ENCODE peak calls at places on chromosomes 11 and 22, in eight cellular contexts. T is pancreas, N is sigmoid colon, E is OCI-LY7, F is right atrium auricular region, V is tibial nerve, S is testis, O is uterus. W is an unnamed sample.

GRCh38 chr11:2929880-2930704 is 872 bp upstream of the PHLDA2 start:
- DNase-seq in S (no peak), N (peak; percentile 70), V (no peak), F (no peak), O (no peak), T (peak; percentile 43), E (no peak), W (peak; percentile 73)

GRCh38 chr11:77395460-77396175 is 78.3 kb downstream of the PAK1 start:
- DNase-seq in E (no peak), V (no peak), O (no peak), S (no peak), T (no peak), N (no peak), F (no peak), W (no peak)

GRCh38 chr11:125071408-125071807 is 8.3 kb downstream of the SLC37A2 start:
- DNase-seq in E (no peak), T (no peak), O (no peak), N (peak; percentile 69), V (no peak), S (no peak), F (peak; percentile 58), W (no peak)

GRCh38 chr22:50503475-50504145 is 3.9 kb downstream of the LMF2 start:
- DNase-seq in S (no peak), V (no peak), E (no peak), T (no peak), F (no peak), O (no peak), N (peak; percentile 69), W (no peak)

GRCh38 chr11:134026655-134027343 is 42.1 kb upstream of the JAM3 start:
- DNase-seq in T (no peak), O (no peak), N (no peak), F (no peak), S (no peak), V (no peak), E (no peak), W (no peak)

GRCh38 chr11:90908074-90908473 is 685.2 kb upstream of the CHORDC1 start:
- DNase-seq in E (no peak), T (no peak), N (no peak), V (no peak), S (no peak), O (no peak), F (no peak), W (no peak)

GRCh38 chr11:104858882-104859735 is 39.2 kb downstream of the CASP12 start:
- DNase-seq in N (no peak), E (no peak), V (no peak), T (no peak), O (no peak), F (no peak), S (no peak), W (no peak)

GRCh38 chr22:27962268-27963191 is 43.5 kb upstream of the PITPNB start:
- DNase-seq in T (no peak), O (no peak), F (no peak), E (no peak), S (no peak), N (no peak), V (no peak), W (no peak)

GRCh38 chr22:35299217-35299716 is 427 bp upstream of the TOM1 start:
- DNase-seq in V (no peak), F (no peak), T (no peak), O (no peak), N (no peak), S (no peak), E (peak; percentile 57), W (no peak)

GRCh38 chr11:27698872-27699241 is 1.4 kb downstream of the BDNF start:
- DNase-seq in O (peak; percentile 21), E (peak; percentile 60), N (peak; percentile 77), S (peak; percentile 82), V (peak; percentile 33), T (peak; percentile 56), F (no peak), W (peak; percentile 89)

GRCh38 chr22:17638182-17638431 is 450 bp upstream of the BCL2L13 start:
- DNase-seq in N (no peak), F (no peak), E (peak; percentile 37), V (no peak), S (peak; percentile 66), T (no peak), O (no peak), W (no peak)

GRCh38 chr11:75077316-75077715 is 19.4 kb downstream of the OR2AT4 start:
- DNase-seq in V (no peak), F (no peak), N (no peak), O (no peak), E (no peak), T (no peak), S (no peak), W (no peak)

GRCh38 chr11:61785837-61786402 is 6.5 kb downstream of the TMEM258 start:
- DNase-seq in T (no peak), F (no peak), N (peak; percentile 53), V (no peak), O (no peak), E (no peak), S (no peak), W (no peak)

GRCh38 chr11:59012942-59013256 is 73.2 kb upstream of the GLYATL1B start:
- DNase-seq in T (peak; percentile 19), S (no peak), O (no peak), E (no peak), N (no peak), F (no peak), V (no peak), W (peak; percentile 19)

GRCh38 chr11:74144592-74144991 is 26.2 kb downstream of the C2CD3 start:
- DNase-seq in N (no peak), F (no peak), O (no peak), S (no peak), T (no peak), V (no peak), E (no peak), W (no peak)

GRCh38 chr22:19820880-19821522 is 33.7 kb downstream of the GNB1L start:
- DNase-seq in O (no peak), N (peak; percentile 58), F (no peak), V (no peak), E (no peak), T (peak; percentile 0), S (peak; percentile 11), W (no peak)

GRCh38 chr11:45319077-45319476 is 32.9 kb upstream of the SYT13 start:
- DNase-seq in V (no peak), E (no peak), T (no peak), O (no peak), N (no peak), F (no peak), S (no peak), W (no peak)

GRCh38 chr22:45452565-45453449 is 39.3 kb downstream of the RIBC2 start:
- DNase-seq in F (no peak), O (no peak), S (no peak), N (no peak), V (no peak), E (no peak), T (no peak), W (no peak)

GRCh38 chr11:76410771-76411423 is 29.8 kb downstream of the GVQW3 start:
- DNase-seq in S (no peak), O (no peak), T (no peak), V (no peak), E (no peak), F (no peak), N (no peak), W (no peak)

GRCh38 chr11:12242071-12242672 is 131.8 kb downstream of the MICAL2 start:
- DNase-seq in T (peak; percentile 82), N (no peak), S (no peak), O (no peak), V (no peak), F (no peak), E (no peak), W (no peak)

GRCh38 chr11:363948-364761 is 5.1 kb upstream of the B4GALNT4 start:
- DNase-seq in T (peak; percentile 81), E (peak; percentile 74), O (no peak), N (peak; percentile 57), F (no peak), V (no peak), S (no peak), W (peak; percentile 89)

GRCh38 chr11:31806186-31806943 is 4.8 kb downstream of the PAX6 start:
- DNase-seq in N (no peak), O (no peak), E (no peak), F (peak; percentile 53), V (no peak), S (no peak), T (no peak), W (no peak)
- H3K4me3 ChIP-seq in N (no peak overlapping the region), O (no peak overlapping the region), E (no peak overlapping the region), F (no peak overlapping the region), V (no peak overlapping the region), S (no peak overlapping the region), T (no peak overlapping the region), W (no peak overlapping the region)

GRCh38 chr11:65492387-65492636 is 6.5 kb upstream of the MALAT1 start:
- DNase-seq in V (no peak), N (no peak), S (no peak), T (no peak), O (no peak), E (no peak), F (no peak), W (no peak)

GRCh38 chr11:65491163-65491465 is 7.7 kb upstream of the MALAT1 start:
- DNase-seq in V (no peak), E (no peak), S (no peak), N (peak; percentile 64), O (no peak), T (no peak), F (no peak), W (no peak)

GRCh38 chr11:65492637-65493366 is 6.0 kb upstream of the MALAT1 start:
- DNase-seq in O (peak; percentile 97), V (peak; percentile 86), N (peak; percentile 97), S (peak; percentile 96), F (peak; percentile 94), T (no peak), E (peak; percentile 57), W (no peak)

GRCh38 chr11:65493367-65494176 is 5.3 kb upstream of the MALAT1 start:
- DNase-seq in S (no peak), O (peak; percentile 86), T (peak; percentile 68), E (no peak), N (peak; percentile 90), F (peak; percentile 98), V (peak; percentile 71), W (peak; percentile 74)

GRCh38 chr11:65491614-65492386 is 7.0 kb upstream of the MALAT1 start:
- DNase-seq in E (peak; percentile 64), T (peak; percentile 80), N (peak; percentile 94), F (peak; percentile 97), O (peak; percentile 87), V (peak; percentile 81), S (peak; percentile 83), W (no peak)
- H3K4me1 ChIP-seq in E (peaks cover 96% of the 10 kb centered on the region), T (peaks cover 79% of the 10 kb centered on the region), N (peaks cover 4% of the 10 kb centered on the region), F (peaks cover 98% of the 10 kb centered on the region), O (peaks cover 75% of the 10 kb centered on the region), V (peaks cover 20% of the 10 kb centered on the region), S (peaks cover 95% of the 10 kb centered on the region), W (peaks cover 84% of the 10 kb centered on the region)

DNA sequence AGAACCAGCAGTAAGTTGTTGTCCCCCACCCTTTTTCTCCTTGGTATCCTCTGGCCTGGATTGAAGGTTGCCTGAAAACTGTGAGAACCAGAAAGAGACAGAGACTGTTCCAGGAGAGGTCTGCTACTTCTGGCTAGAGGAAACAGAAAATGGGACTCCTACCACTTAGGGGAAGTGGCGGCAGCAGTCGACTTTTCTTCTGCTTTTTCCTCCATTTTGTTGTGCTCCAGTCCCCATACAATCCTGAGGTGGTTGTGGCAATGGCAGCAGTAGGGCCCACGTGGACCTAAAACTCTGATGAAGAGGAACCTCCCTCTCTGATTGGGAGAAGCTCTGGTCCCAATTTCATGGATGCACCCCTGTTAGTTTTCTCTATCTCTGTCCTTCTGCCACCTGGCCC is 76.0 kb upstream of the SORL1 start:
- DNase-seq in O (no peak), S (no peak), N (no peak), V (no peak), F (no peak), T (no peak), E (no peak), W (no peak)
- H3K4me3 ChIP-seq in O (no peak overlapping the region), S (no peak overlapping the region), N (no peak overlapping the region), V (no peak overlapping the region), F (no peak overlapping the region), T (no peak overlapping the region), E (no peak overlapping the region), W (no peak overlapping the region)

GRCh38 chr22:43004362-43005035 is 10.4 kb downstream of the PACSIN2 start:
- DNase-seq in E (no peak), O (no peak), V (no peak), F (no peak), S (no peak), T (no peak), N (no peak), W (peak; percentile 36)
- H3K4me1 ChIP-seq in E (peaks cover 22% of the 10 kb centered on the region), O (no peaks in the 10 kb centered on the region), V (no peaks in the 10 kb centered on the region), F (peaks cover 72% of the 10 kb centered on the region), S (peaks cover 28% of the 10 kb centered on the region), T (peaks cover 85% of the 10 kb centered on the region), N (no peaks in the 10 kb centered on the region), W (peaks cover 92% of the 10 kb centered on the region)

W was measured in Caco-2.